ENCODE peak calls at places on chromosomes 7 and 10, in eight cellular contexts. U is memory B cell; P is SHP77; V is frontal cortex; D is lung; R is activated CD4-positive, alpha-beta T cell treated with anti-CD3 and anti-CD28 coated beads for 4 hours; Y is gastrocnemius medialis; I is lower lobe of right lung. A is an unnamed sample.

GRCh38 chr7:37031571-37032257 is 307.4 kb upstream of the AOAH start:
- DNase-seq in I (peak), D (peak), P (peak), V (peak), U (no peak), Y (peak), R (peak), A (peak)

GRCh38 chr7:47610506-47611044 is 28.7 kb upstream of the TNS3 start:
- DNase-seq in V (no peak), P (no peak), Y (no peak), U (no peak), D (no peak), I (no peak), R (no peak), A (no peak)

GRCh38 chr10:88172159-88172558 is 308.7 kb downstream of the PTEN start:
- DNase-seq in P (no peak), Y (no peak), D (no peak), U (no peak), I (no peak), R (no peak), V (no peak), A (no peak)

GRCh38 chr7:135678612-135679575 is 16.6 kb downstream of the STMP1 start:
- DNase-seq in V (no peak), I (peak), R (no peak), P (no peak), Y (peak), U (no peak), D (peak), A (no peak)

GRCh38 chr10:123886292-123886691 is 5.3 kb downstream of the CPXM2 start:
- DNase-seq in P (no peak), Y (no peak), D (no peak), R (no peak), U (no peak), V (no peak), I (no peak), A (no peak)

GRCh38 chr10:58820862-58821559 is 308.3 kb downstream of the BICC1 start:
- DNase-seq in Y (no peak), I (no peak), D (no peak), V (no peak), P (no peak), U (no peak), R (no peak), A (no peak)

GRCh38 chr7:20329389-20330175 is 1.1 kb upstream of the ITGB8 start:
- DNase-seq in P (peak), I (peak), Y (no peak), V (peak), U (peak), D (peak), R (no peak), A (peak)

GRCh38 chr10:70905071-70906021 is 17.0 kb upstream of the PCBD1 start:
- DNase-seq in R (no peak), U (no peak), P (no peak), V (no peak), Y (no peak), I (peak), D (no peak), A (no peak)

GRCh38 chr10:7696545-7696944 is 6.6 kb upstream of the ITIH2 start:
- DNase-seq in Y (no peak), I (peak), U (no peak), R (no peak), V (no peak), D (peak), P (no peak), A (no peak)

GRCh38 chr7:135558337-135558767 is 635 bp downstream of the NUP205 start:
- DNase-seq in V (peak), D (peak), I (peak), P (peak), Y (peak), U (peak), R (peak), A (peak)

GRCh38 chr7:39678935-39679690 is 55.7 kb downstream of the RALA start:
- DNase-seq in Y (no peak), D (no peak), V (no peak), R (no peak), U (no peak), P (no peak), I (no peak), A (no peak)

GRCh38 chr10:49328401-49329185 is 29.6 kb downstream of the C10orf71 start:
- DNase-seq in I (no peak), Y (no peak), R (no peak), D (no peak), V (no peak), U (no peak), P (no peak), A (no peak)

GRCh38 chr10:3006093-3006492 is 61.3 kb upstream of the PFKP start:
- DNase-seq in I (no peak), V (no peak), R (no peak), D (no peak), U (no peak), Y (no peak), P (no peak), A (no peak)

GRCh38 chr7:143979359-143979758 is 20.8 kb upstream of the OR6B1 start:
- DNase-seq in Y (no peak), R (no peak), U (no peak), I (no peak), P (no peak), V (no peak), D (no peak), A (no peak)

GRCh38 chr7:1458676-1459511 is at the start of gene MICALL2:
- DNase-seq in U (no peak), P (peak), Y (peak), V (peak), I (peak), R (no peak), D (peak), A (peak)

GRCh38 chr7:99404235-99404976 is 4.0 kb downstream of the PDAP1 start:
- DNase-seq in V (no peak), I (no peak), Y (no peak), R (no peak), U (no peak), P (no peak), D (no peak), A (no peak)

GRCh38 chr7:157791261-157791660 is 454.5 kb downstream of the DNAJB6 start:
- DNase-seq in R (no peak), V (no peak), Y (no peak), I (peak), P (no peak), D (no peak), U (no peak), A (no peak)

GRCh38 chr7:83849135-83849534 is 200.2 kb upstream of the SEMA3E start:
- DNase-seq in D (no peak), Y (no peak), R (no peak), P (no peak), V (no peak), I (no peak), U (no peak), A (no peak)

GRCh38 chr7:12470930-12471329 is 67.3 kb upstream of the VWDE start:
- DNase-seq in R (no peak), U (no peak), Y (no peak), D (no peak), P (no peak), V (no peak), I (no peak), A (no peak)

GRCh38 chr10:51176976-51177690 is 102.8 kb downstream of the PRKG1 start:
- DNase-seq in P (no peak), D (no peak), Y (no peak), R (no peak), I (no peak), U (no peak), V (no peak), A (no peak)

GRCh38 chr7:32204361-32205018 is 134.3 kb upstream of the PDE1C start:
- DNase-seq in P (peak), D (peak), U (no peak), Y (no peak), R (no peak), V (peak), I (no peak), A (no peak)

GRCh38 chr10:25758041-25758457 is 176.0 kb upstream of the MYO3A start:
- DNase-seq in V (peak), U (no peak), I (no peak), P (peak), R (no peak), Y (no peak), D (no peak), A (no peak)

GRCh38 chr7:66697451-66698438 is 42.8 kb upstream of the RABGEF1 start:
- DNase-seq in P (no peak), Y (no peak), D (no peak), I (no peak), R (no peak), V (peak), U (no peak), A (no peak)

GRCh38 chr10:125144693-125145623 is 15.4 kb downstream of the CTBP2 start:
- DNase-seq in Y (no peak), U (no peak), I (peak), P (no peak), R (no peak), V (peak), D (no peak), A (no peak)

GRCh38 chr7:38311329-38311937 is 38.0 kb upstream of the TARP start:
- DNase-seq in D (peak), V (peak), U (no peak), Y (no peak), I (peak), R (no peak), P (no peak), A (no peak)

GRCh38 chr7:139650429-139651100 is 127.1 kb downstream of the CLEC2L start:
- DNase-seq in I (no peak), Y (no peak), D (no peak), P (no peak), U (no peak), R (no peak), V (no peak), A (no peak)

GRCh38 chr7:104552102-104552501 is 223.7 kb downstream of the LHFPL3 start:
- DNase-seq in U (no peak), D (peak), V (no peak), P (no peak), R (no peak), I (no peak), Y (no peak), A (no peak)

GRCh38 chr10:101939273-101939635 is 95.7 kb upstream of the KCNIP2 start:
- DNase-seq in Y (no peak), D (no peak), R (no peak), U (no peak), V (no peak), I (no peak), P (no peak), A (no peak)